ENCODE peak calls at places on chromosomes 16 and 17, in seven cellular contexts. N is stimulated activated CD8-positive, alpha-beta memory T cell treated with anti-CD3 and anti-CD28 coated beads, Interleukin-12 subunit alpha, Interleukin-12 subunit beta, amount 100 ng/mL, for 4 hours; G is body of pancreas; X is effector CD4-positive, alpha-beta T cell; Q is stomach; A is activated CD8-positive, alpha-beta memory T cell treated with anti-CD3 and anti-CD28 coated beads for 4 hours; V is stimulated activated CD4-positive, alpha-beta T cell treated with anti-CD3 and anti-CD28 coated beads, Interleukin-4, amount 100 ng/mL, for 4 hours. T is an unnamed sample.

GRCh38 chr16:66927918-66928649 is 2.7 kb upstream of the RRAD start:
- DNase-seq in X (no peak), A (no peak), Q (no peak), V (no peak), G (no peak), N (no peak), T (no peak)

GRCh38 chr17:34562387-34562786 is 17.0 kb upstream of the TMEM132E start:
- DNase-seq in N (no peak), X (no peak), Q (no peak), V (no peak), A (no peak), G (no peak), T (no peak)

GRCh38 chr17:67051837-67052236 is 7.5 kb downstream of the CACNG1 start:
- DNase-seq in N (no peak), G (no peak), V (no peak), Q (no peak), X (no peak), A (no peak), T (no peak)

GRCh38 chr17:14699569-14700190 is 398.8 kb downstream of the HS3ST3B1 start:
- DNase-seq in G (no peak), A (no peak), Q (no peak), N (no peak), V (no peak), X (no peak), T (no peak)

GRCh38 chr17:66508896-66509843 is 206.8 kb downstream of the PRKCA start:
- DNase-seq in V (peak), A (peak), G (peak), X (no peak), N (no peak), Q (peak), T (no peak)

GRCh38 chr17:50128441-50129302 is 1.3 kb downstream of the SAMD14 start:
- DNase-seq in Q (no peak), G (no peak), V (no peak), N (no peak), A (no peak), X (no peak), T (peak)

GRCh38 chr17:39027037-39027436 is 59.8 kb upstream of the FBXO47 start:
- DNase-seq in N (no peak), G (peak), Q (peak), V (no peak), A (no peak), X (no peak), T (peak)

GRCh38 chr16:79887541-79888540 is 287.3 kb upstream of the MAF start:
- DNase-seq in G (no peak), A (no peak), N (no peak), V (no peak), X (no peak), Q (no peak), T (no peak)

GRCh38 chr17:77365584-77366186 is 224.9 kb downstream of the SEC14L1 start:
- DNase-seq in V (peak), A (no peak), Q (peak), X (no peak), G (peak), N (no peak), T (no peak)

GRCh38 chr17:47929218-47930000 is 12.0 kb upstream of the PNPO start:
- DNase-seq in N (no peak), V (no peak), X (no peak), G (no peak), A (no peak), Q (no peak), T (no peak)

GRCh38 chr16:10521681-10522274 is 58.6 kb downstream of the EMP2 start:
- DNase-seq in Q (peak), X (peak), G (peak), A (no peak), V (peak), N (peak), T (peak)

GRCh38 chr16:280005-280421 is 378 bp upstream of the ARHGDIG start:
- DNase-seq in X (no peak), Q (no peak), A (no peak), G (no peak), N (no peak), V (no peak), T (no peak)

GRCh38 chr17:39573447-39574298 is 34.0 kb downstream of the NEUROD2 start:
- DNase-seq in G (peak), N (peak), X (no peak), A (no peak), Q (peak), V (no peak), T (peak)

GRCh38 chr17:74454197-74455024 is 12.0 kb upstream of the CD300A start:
- DNase-seq in A (no peak), N (no peak), V (no peak), X (no peak), G (peak), Q (no peak), T (peak)

GRCh38 chr16:71830359-71830758 is 15.4 kb upstream of the ATXN1L start:
- DNase-seq in X (no peak), Q (no peak), A (no peak), V (no peak), G (no peak), N (no peak), T (no peak)

GRCh38 chr17:28206292-28206691 is 112.7 kb upstream of the TMEM97 start:
- DNase-seq in X (no peak), Q (no peak), N (no peak), V (no peak), A (no peak), G (no peak), T (no peak)

GRCh38 chr17:75152971-75153853 is 1.1 kb downstream of the JPT1 start:
- DNase-seq in G (peak), N (no peak), A (no peak), Q (no peak), V (peak), X (no peak), T (no peak)

GRCh38 chr16:58028541-58029070 is 3.1 kb downstream of the MMP15 start:
- DNase-seq in X (no peak), Q (no peak), V (no peak), G (peak), A (no peak), N (no peak), T (no peak)

GRCh38 chr17:752620-753219 is 656 bp upstream of the GEMIN4 start:
- DNase-seq in X (no peak), N (no peak), A (peak), Q (peak), G (peak), V (peak), T (peak)

T was measured in ureter.